ENCODE peak calls at places on chromosomes 6 and 20, in four cellular contexts. One of them, this sample, is unnamed.

GRCh38 chr20:53623454-53624206 is 30.0 kb upstream of the ZNF217 start:
- DNase-seq in SK-N-SH: peak; percentile 65
- DNase-seq in K562: peak; percentile 61
- DNase-seq in HepG2: peak; percentile 77
- DNase-seq in this sample: peak; percentile 60

GRCh38 chr6:106773482-106773881 is 144.1 kb downstream of the QRSL1 start:
- DNase-seq in HepG2: no peak
- DNase-seq in K562: no peak
- DNase-seq in SK-N-SH: no peak
- DNase-seq in this sample: no peak

GRCh38 chr6:160730911-160731310 is 28.9 kb downstream of the PLG start:
- DNase-seq in HepG2: peak; percentile 31
- DNase-seq in K562: peak; percentile 39
- DNase-seq in SK-N-SH: no peak
- DNase-seq in this sample: no peak

GRCh38 chr20:22471156-22471836 is 113.1 kb downstream of the FOXA2 start:
- DNase-seq in HepG2: peak; percentile 72
- DNase-seq in SK-N-SH: no peak
- DNase-seq in K562: no peak
- DNase-seq in this sample: no peak

GRCh38 chr20:63441777-63442493 is 30.5 kb downstream of the KCNQ2 start:
- DNase-seq in HepG2: peak; percentile 58
- DNase-seq in K562: no peak
- DNase-seq in SK-N-SH: peak; percentile 86
- DNase-seq in this sample: peak; percentile 26

GRCh38 chr6:12592634-12593033 is 123.9 kb upstream of the PHACTR1 start:
- DNase-seq in K562: no peak
- DNase-seq in SK-N-SH: no peak
- DNase-seq in HepG2: no peak
- DNase-seq in this sample: no peak

GRCh38 chr20:48635791-48636267 is 192.0 kb downstream of the PREX1 start:
- DNase-seq in SK-N-SH: peak; percentile 90
- DNase-seq in K562: peak; percentile 87
- DNase-seq in HepG2: peak; percentile 29
- DNase-seq in this sample: no peak

GRCh38 chr20:35226126-35226774 is at the start of gene MMP24:
- DNase-seq in SK-N-SH: peak; percentile 84
- DNase-seq in HepG2: no peak
- DNase-seq in K562: peak; percentile 53
- DNase-seq in this sample: no peak

GRCh38 chr6:75205776-75206334 is at the start of gene COL12A1:
- DNase-seq in K562: no peak
- DNase-seq in SK-N-SH: peak; percentile 32
- DNase-seq in HepG2: no peak
- DNase-seq in this sample: no peak

GRCh38 chr6:115882174-115882573 is 178.5 kb downstream of the FRK start:
- DNase-seq in K562: no peak
- DNase-seq in HepG2: no peak
- DNase-seq in SK-N-SH: no peak
- DNase-seq in this sample: no peak

GRCh38 chr6:93918258-93918657 is 498.9 kb upstream of the EPHA7 start:
- DNase-seq in SK-N-SH: no peak
- DNase-seq in HepG2: no peak
- DNase-seq in K562: no peak
- DNase-seq in this sample: no peak

GRCh38 chr20:4471221-4471620 is 250.5 kb upstream of the PRND start:
- DNase-seq in K562: no peak
- DNase-seq in SK-N-SH: no peak
- DNase-seq in HepG2: no peak
- DNase-seq in this sample: no peak

GRCh38 chr6:163347021-163347446 is 67.5 kb upstream of the QKI start:
- DNase-seq in K562: no peak
- DNase-seq in SK-N-SH: no peak
- DNase-seq in HepG2: no peak
- DNase-seq in this sample: no peak

GRCh38 chr6:74050921-74051320 is 354.9 kb downstream of the CD109 start:
- DNase-seq in K562: no peak
- DNase-seq in HepG2: no peak
- DNase-seq in SK-N-SH: no peak
- DNase-seq in this sample: no peak

GRCh38 chr6:99736302-99736701 is 129.7 kb downstream of the PRDM13 start:
- DNase-seq in HepG2: no peak
- DNase-seq in SK-N-SH: no peak
- DNase-seq in K562: no peak
- DNase-seq in this sample: no peak

GRCh38 chr20:61759286-61760065 is 306.2 kb downstream of the TAF4 start:
- DNase-seq in K562: no peak
- DNase-seq in HepG2: no peak
- DNase-seq in SK-N-SH: no peak
- DNase-seq in this sample: no peak

GRCh38 chr20:47785321-47785899 is at the start of gene SULF2:
- DNase-seq in K562: no peak
- DNase-seq in HepG2: no peak
- DNase-seq in SK-N-SH: peak; percentile 77
- DNase-seq in this sample: no peak

DNA sequence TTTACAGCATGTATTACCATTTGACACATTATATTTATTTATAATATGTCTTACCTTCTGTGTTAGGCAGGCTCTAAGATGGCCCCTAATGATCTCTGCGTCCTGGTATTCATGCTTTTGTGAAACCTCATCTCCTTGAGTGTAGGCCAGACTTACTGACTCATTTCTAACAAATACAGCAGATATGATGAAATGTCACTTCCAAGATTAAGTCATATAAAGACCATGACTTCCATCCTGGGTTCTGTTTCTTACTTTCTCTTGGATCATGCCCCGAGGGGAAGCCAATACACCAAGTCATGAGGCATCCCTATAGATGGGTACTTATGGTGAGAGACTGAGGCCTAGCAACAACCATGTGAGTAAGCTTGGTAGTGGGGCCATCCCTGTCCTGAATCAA is 30.2 kb downstream of the ZHX3 start:
- DNase-seq in HepG2: no peak
- DNase-seq in K562: no peak
- DNase-seq in SK-N-SH: no peak
- DNase-seq in this sample: no peak
- TF ChIP-seq NFIC in HepG2: no peak
- TF ChIP-seq NFIC in K562: no peak
- TF ChIP-seq NFIC in SK-N-SH: no peak
- TF ChIP-seq NFIC in this sample: no peak

GRCh38 chr6:30918675-30919074 is 4.6 kb downstream of the VARS2 start:
- DNase-seq in HepG2: no peak
- DNase-seq in SK-N-SH: no peak
- DNase-seq in K562: no peak
- DNase-seq in this sample: no peak

GRCh38 chr6:30926644-30927043 is 5.3 kb downstream of the SFTA2 start:
- DNase-seq in HepG2: no peak
- DNase-seq in SK-N-SH: no peak
- DNase-seq in K562: no peak
- DNase-seq in this sample: no peak

GRCh38 chr6:30917487-30917886 is 3.4 kb downstream of the VARS2 start:
- DNase-seq in K562: no peak
- DNase-seq in HepG2: no peak
- DNase-seq in SK-N-SH: no peak
- DNase-seq in this sample: no peak

DNA sequence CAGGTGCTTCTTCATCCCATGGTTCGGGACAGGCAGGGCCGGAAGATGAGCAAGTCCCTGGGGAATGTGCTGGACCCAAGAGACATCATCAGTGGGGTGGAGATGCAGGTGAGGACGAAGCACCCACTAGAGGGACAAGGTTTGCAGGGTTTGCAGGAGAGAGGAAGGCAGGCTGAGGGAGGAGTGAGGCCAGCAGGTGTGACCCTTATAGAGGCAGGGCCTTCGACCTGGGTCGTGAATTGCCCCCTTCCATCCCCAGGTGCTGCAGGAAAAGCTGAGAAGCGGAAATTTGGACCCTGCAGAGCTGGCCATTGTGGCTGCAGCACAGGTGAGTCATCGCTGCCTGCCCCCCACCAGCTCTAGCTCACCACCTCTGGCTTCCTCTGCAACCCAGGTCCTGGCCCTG is 8.4 kb downstream of the VARS2 start:
- DNase-seq in SK-N-SH: no peak
- DNase-seq in K562: no peak
- DNase-seq in HepG2: no peak
- DNase-seq in this sample: no peak
- TF ChIP-seq NFIC in SK-N-SH: no peak
- TF ChIP-seq NFIC in K562: no peak
- TF ChIP-seq NFIC in HepG2: no peak
- TF ChIP-seq NFIC in this sample: no peak

GRCh38 chr6:27495386-27496135 is 22.7 kb upstream of the ZNF184 start:
- DNase-seq in K562: peak; percentile 68
- DNase-seq in SK-N-SH: peak; percentile 38
- DNase-seq in HepG2: peak; percentile 80
- DNase-seq in this sample: peak; percentile 64
- TF ChIP-seq NFIC in K562: peak; percentile 84
- TF ChIP-seq NFIC in SK-N-SH: no peak
- TF ChIP-seq NFIC in HepG2: no peak
- TF ChIP-seq NFIC in this sample: no peak

GRCh38 chr6:26553264-26553738 is 15.1 kb downstream of the HMGN4 start:
- DNase-seq in SK-N-SH: peak; percentile 74
- DNase-seq in K562: peak; percentile 82
- DNase-seq in HepG2: peak; percentile 78
- DNase-seq in this sample: no peak

GRCh38 chr6:26553739-26554668 is 15.8 kb downstream of the HMGN4 start:
- DNase-seq in HepG2: peak; percentile 81
- DNase-seq in K562: peak; percentile 69
- DNase-seq in SK-N-SH: no peak
- DNase-seq in this sample: no peak

GRCh38 chr6:26552205-26552604 is 14.0 kb downstream of the HMGN4 start:
- DNase-seq in K562: no peak
- DNase-seq in SK-N-SH: no peak
- DNase-seq in HepG2: no peak
- DNase-seq in this sample: no peak

GRCh38 chr6:26552640-26553189 is 14.5 kb downstream of the HMGN4 start:
- DNase-seq in K562: no peak
- DNase-seq in SK-N-SH: no peak
- DNase-seq in HepG2: no peak
- DNase-seq in this sample: no peak

DNA sequence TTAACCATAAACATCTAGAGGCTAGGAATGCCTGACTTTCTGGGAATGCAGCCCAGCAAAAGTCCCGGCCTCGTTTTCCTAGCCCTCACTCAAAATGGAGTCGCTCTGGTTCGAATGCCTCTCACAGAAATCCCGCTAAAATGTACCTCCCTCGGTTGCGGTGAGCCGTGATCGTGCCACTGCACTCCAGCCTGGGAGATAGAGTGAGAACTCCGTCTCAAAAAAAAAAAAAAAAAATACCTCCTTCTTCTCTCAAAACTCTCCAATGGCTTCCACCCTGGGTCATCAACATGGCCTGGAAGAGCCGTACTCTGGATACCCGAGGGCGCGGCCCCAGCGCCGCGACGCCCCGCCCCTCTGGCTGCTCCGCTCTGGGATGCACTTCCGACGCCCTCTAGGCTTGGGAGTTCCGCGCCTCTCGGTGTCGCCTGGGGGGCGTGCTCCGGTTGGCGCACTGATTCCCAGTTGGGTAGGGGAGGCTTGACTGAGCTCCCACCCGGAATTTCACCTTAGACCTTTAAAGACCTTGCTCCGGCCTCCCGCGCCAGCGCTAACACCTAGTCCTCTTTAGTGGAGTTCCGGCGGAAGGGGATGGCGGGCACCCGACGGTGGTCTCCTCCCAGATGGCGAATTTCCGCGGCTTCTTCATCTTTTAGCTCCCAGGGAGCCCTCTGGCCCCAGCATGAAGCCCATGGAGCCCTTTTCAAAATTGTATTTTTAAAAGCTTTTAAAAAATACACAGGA is 12.3 kb downstream of the HMGN4 start:
- DNase-seq in K562: peak; percentile 60
- DNase-seq in HepG2: peak; percentile 88
- DNase-seq in SK-N-SH: peak; percentile 85
- DNase-seq in this sample: no peak
- TF ChIP-seq NFIC in K562: peak; percentile 74
- TF ChIP-seq NFIC in HepG2: no peak
- TF ChIP-seq NFIC in SK-N-SH: no peak
- TF ChIP-seq NFIC in this sample: no peak

GRCh38 chr6:43021270-43022047 is at the start of gene RRP36:
- DNase-seq in SK-N-SH: peak; percentile 91
- DNase-seq in K562: peak; percentile 88
- DNase-seq in HepG2: peak; percentile 74
- DNase-seq in this sample: no peak

GRCh38 chr6:43029120-43029519 is 7.7 kb downstream of the RRP36 start:
- DNase-seq in SK-N-SH: no peak
- DNase-seq in HepG2: no peak
- DNase-seq in K562: no peak
- DNase-seq in this sample: no peak

GRCh38 chr6:43032326-43032725 is 10.9 kb downstream of the RRP36 start:
- DNase-seq in HepG2: no peak
- DNase-seq in SK-N-SH: no peak
- DNase-seq in K562: no peak
- DNase-seq in this sample: no peak

GRCh38 chr6:43020847-43021246 is 576 bp upstream of the RRP36 start:
- DNase-seq in SK-N-SH: peak; percentile 48
- DNase-seq in HepG2: no peak
- DNase-seq in K562: peak; percentile 50
- DNase-seq in this sample: no peak

GRCh38 chr6:43026365-43026764 is 4.9 kb downstream of the RRP36 start:
- DNase-seq in K562: no peak
- DNase-seq in SK-N-SH: no peak
- DNase-seq in HepG2: no peak
- DNase-seq in this sample: no peak
- TF ChIP-seq NFIC in K562: no peak
- TF ChIP-seq NFIC in SK-N-SH: no peak
- TF ChIP-seq NFIC in HepG2: no peak
- TF ChIP-seq NFIC in this sample: no peak

GRCh38 chr6:139800837-139801236 is 426.4 kb upstream of the CITED2 start:
- DNase-seq in SK-N-SH: no peak
- DNase-seq in K562: no peak
- DNase-seq in HepG2: no peak
- DNase-seq in this sample: peak; percentile 9

DNA sequence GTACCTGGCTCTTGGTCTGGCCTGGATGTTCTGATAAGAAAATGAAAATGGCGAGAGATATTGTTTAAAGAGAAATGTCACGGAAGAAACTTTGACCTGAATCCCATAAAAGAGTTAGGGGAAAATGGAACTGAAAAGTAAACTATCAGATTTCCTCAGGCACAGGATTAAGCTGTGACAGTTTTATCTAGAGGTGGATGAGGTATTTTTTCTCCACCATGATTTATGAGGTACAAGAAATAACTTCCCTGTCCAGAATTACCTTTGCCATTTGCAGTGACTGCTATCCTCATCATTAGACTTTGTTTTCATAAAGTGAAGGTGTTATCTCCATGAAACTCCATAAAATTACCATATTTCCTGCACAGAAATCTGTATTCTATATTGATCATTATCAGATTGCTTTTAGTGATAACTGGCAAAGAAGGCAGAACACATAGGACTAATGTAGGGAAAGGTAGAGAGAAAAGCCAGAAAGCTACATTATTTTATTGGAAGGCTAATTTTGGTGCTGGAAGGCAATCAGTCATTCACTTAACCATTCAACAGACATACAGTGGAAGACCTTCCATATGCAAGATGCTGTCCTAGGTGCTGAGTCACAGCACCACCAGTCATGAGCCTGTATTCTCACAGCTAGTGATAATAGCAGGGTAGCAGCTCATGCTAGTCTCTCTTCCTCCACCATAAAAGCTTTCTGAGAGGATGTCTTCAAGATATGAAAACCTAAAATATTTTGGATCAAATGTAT is 427.3 kb upstream of the CITED2 start:
- DNase-seq in SK-N-SH: no peak
- DNase-seq in HepG2: no peak
- DNase-seq in K562: no peak
- DNase-seq in this sample: no peak
- TF ChIP-seq NFIC in SK-N-SH: no peak
- TF ChIP-seq NFIC in HepG2: no peak
- TF ChIP-seq NFIC in K562: no peak
- TF ChIP-seq NFIC in this sample: no peak